ENCODE peak calls at places on chromosomes 13 and 19, in five cellular contexts. X is NCI-H1092, D is HFFc6, R is amniotic stem cell, V is HAP-1. S is an unnamed sample.

GRCh38 chr13:43787998-43788397 is 1.2 kb upstream of the ENOX1 start:
- DNase-seq in D (peak), V (peak), X (no peak), R (no peak), S (no peak)

GRCh38 chr13:36674337-36675212 is 755 bp downstream of the SERTM1 start:
- DNase-seq in D (no peak), R (no peak), X (no peak), V (no peak), S (no peak)

GRCh38 chr13:44072536-44072935 is 192.8 kb downstream of the LACC1 start:
- DNase-seq in R (no peak), D (no peak), X (no peak), V (no peak), S (no peak)

GRCh38 chr19:49145485-49146407 is 9.4 kb downstream of the HRC start:
- DNase-seq in D (peak), X (no peak), R (no peak), V (peak), S (peak)

GRCh38 chr19:7832781-7833180 is 2.8 kb downstream of the EVI5L start:
- DNase-seq in R (no peak), D (no peak), X (no peak), V (no peak), S (no peak)

GRCh38 chr13:77333521-77334083 is 6.7 kb upstream of the MYCBP2 start:
- DNase-seq in V (no peak), D (no peak), R (no peak), X (no peak), S (no peak)

GRCh38 chr19:58150328-58150921 is at the start of gene ZNF329:
- DNase-seq in V (no peak), X (peak), R (peak), D (peak), S (peak)

GRCh38 chr19:43422000-43422688 is 7.5 kb downstream of the TEX101 start:
- DNase-seq in X (no peak), V (no peak), D (no peak), R (no peak), S (no peak)

GRCh38 chr19:41813911-41814310 is 17.5 kb downstream of the CEACAM3 start:
- DNase-seq in V (no peak), D (no peak), X (no peak), R (no peak), S (no peak)

GRCh38 chr13:52925775-52926285 is 77.4 kb upstream of the PCDH8 start:
- DNase-seq in D (no peak), X (no peak), V (no peak), R (no peak), S (no peak)

GRCh38 chr13:110869231-110869804 is 45.6 kb downstream of the ANKRD10 start:
- DNase-seq in V (no peak), X (no peak), D (no peak), R (no peak), S (no peak)

GRCh38 chr19:13796301-13797057 is 1.2 kb downstream of the ZSWIM4 start:
- DNase-seq in R (peak), X (no peak), D (peak), V (no peak), S (peak)

GRCh38 chr19:43438291-43439162 is 23.8 kb downstream of the TEX101 start:
- DNase-seq in X (no peak), D (peak), V (no peak), R (peak), S (no peak)

GRCh38 chr19:38686530-38686888 is 39.1 kb downstream of the ACTN4 start:
- DNase-seq in D (no peak), X (no peak), V (no peak), R (no peak), S (no peak)

S was measured in HS-27A.